ENCODE peak calls at places on chromosomes 1 and 21, in six cellular contexts. M is aorta, K is ovary, A is cardiac muscle cell, L is heart right ventricle, X is right atrium auricular region. B is an unnamed sample. For H3K9me3, the result is how much of the 10 kb centered on the place peaks cover.

GRCh38 chr1:58282623-58283022 is 263.9 kb downstream of the OMA1 start:
- DNase-seq in X (no peak), K (no peak), A (no peak), M (no peak), L (peak), B (no peak)

GRCh38 chr1:29679828-29680558 is 443.7 kb downstream of the PTPRU start:
- DNase-seq in M (no peak), A (no peak), K (no peak), X (peak), L (no peak), B (no peak)

GRCh38 chr21:25834376-25834775 is 99.6 kb downstream of the GABPA start:
- DNase-seq in X (no peak), M (no peak), A (no peak), K (no peak), L (no peak), B (no peak)

GRCh38 chr21:33813832-33814231 is 101.8 kb downstream of the ATP5PO start:
- DNase-seq in K (no peak), M (no peak), A (no peak), L (no peak), X (no peak), B (no peak)

GRCh38 chr1:21896652-21897532 is 40.2 kb downstream of the HSPG2 start:
- DNase-seq in M (peak), X (peak), K (peak), A (peak), L (peak), B (no peak)

GRCh38 chr1:35544976-35545375 is 12.2 kb downstream of the KIAA0319L start:
- DNase-seq in M (no peak), X (no peak), A (peak), L (peak), K (no peak), B (peak)

GRCh38 chr1:8169364-8170058 is 143.4 kb upstream of the ERRFI1 start:
- DNase-seq in A (peak), L (peak), X (peak), M (peak), K (peak), B (peak)

GRCh38 chr21:38567577-38568360 is 69.5 kb upstream of the ERG start:
- DNase-seq in K (no peak), X (no peak), A (peak), M (no peak), L (no peak), B (no peak)

GRCh38 chr1:205046870-205047269 is 3.9 kb downstream of the CNTN2 start:
- DNase-seq in L (no peak), X (no peak), M (no peak), A (no peak), K (no peak), B (no peak)

GRCh38 chr1:99886179-99886578 is 36.0 kb downstream of the AGL start:
- DNase-seq in K (no peak), L (no peak), X (no peak), A (no peak), M (no peak), B (no peak)

GRCh38 chr1:94298861-94299260 is 61.5 kb upstream of the ARHGAP29 start:
- DNase-seq in M (no peak), L (peak), K (no peak), X (peak), A (peak), B (no peak)

GRCh38 chr1:184315254-184315653 is 71.6 kb upstream of the C1orf21 start:
- DNase-seq in M (no peak), A (peak), K (no peak), L (no peak), X (no peak), B (no peak)

GRCh38 chr1:108346137-108346536 is 102.3 kb upstream of the NBPF4 start:
- DNase-seq in K (no peak), A (no peak), M (no peak), X (no peak), L (no peak), B (no peak)

GRCh38 chr21:25421327-25422028 is 185.8 kb downstream of the MRPL39 start:
- DNase-seq in K (no peak), X (no peak), A (peak), M (no peak), L (peak), B (no peak)

GRCh38 chr1:183546427-183546826 is 43.8 kb downstream of the NCF2 start:
- DNase-seq in A (no peak), M (no peak), X (no peak), L (no peak), K (no peak), B (no peak)

GRCh38 chr1:9437931-9438330 is 101.3 kb upstream of the SLC25A33 start:
- DNase-seq in M (peak), A (peak), L (peak), K (peak), X (peak), B (peak)

GRCh38 chr1:109723351-109723750 is 11.3 kb downstream of the GSTM5 start:
- DNase-seq in L (no peak), K (no peak), X (no peak), M (no peak), A (peak), B (no peak)

GRCh38 chr21:37700641-37701202 is 215.5 kb downstream of the KCNJ6 start:
- DNase-seq in K (no peak), M (no peak), L (peak), X (no peak), A (peak), B (no peak)

GRCh38 chr21:41769106-41769505 is 2.3 kb upstream of the RIPK4 start:
- DNase-seq in M (peak), K (no peak), A (no peak), L (no peak), X (no peak), B (no peak)

GRCh38 chr1:239432255-239432654 is 45.9 kb downstream of the CHRM3 start:
- DNase-seq in M (no peak), L (no peak), A (no peak), X (no peak), K (no peak), B (no peak)

GRCh38 chr1:45014403-45015028 is 2.5 kb downstream of the UROD start:
- DNase-seq in A (peak), M (peak), L (peak), X (peak), K (peak), B (peak)

GRCh38 chr1:91325456-91325855 is 79.2 kb downstream of the HFM1 start:
- DNase-seq in M (no peak), L (no peak), X (no peak), A (no peak), K (no peak), B (no peak)

GRCh38 chr1:172451002-172451443 is 7.2 kb upstream of the PIGC start:
- DNase-seq in L (no peak), A (peak), K (no peak), X (no peak), M (no peak), B (no peak)

DNA sequence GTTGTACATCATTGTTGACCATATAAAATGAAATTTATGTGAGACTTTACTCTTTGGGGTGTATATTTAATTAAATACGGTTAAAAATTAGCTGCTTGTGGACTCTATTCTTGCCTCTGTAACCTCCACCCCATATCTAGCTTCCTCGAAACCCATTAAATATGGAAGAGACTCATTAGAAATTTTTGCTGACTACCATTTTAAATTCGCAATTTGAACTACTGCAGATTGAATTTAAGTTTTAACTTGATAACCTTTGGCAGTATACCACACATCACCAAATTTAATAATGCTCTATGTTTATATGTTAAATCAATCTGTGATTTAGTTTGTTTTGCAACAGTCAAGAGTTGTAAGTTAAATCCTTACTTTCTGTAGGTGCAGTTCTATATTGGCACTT is 88.5 kb upstream of the QSOX1 start:
- DNase-seq in L (no peak), X (no peak), K (no peak), A (no peak), M (no peak), B (no peak)
- H3K9me3 ChIP-seq in L (under half), X (under half), K (under half), A (under half), M (under half), B (under half)

GRCh38 chr1:118989878-118990378 is 1.8 kb upstream of the TBX15 start:
- DNase-seq in X (no peak), A (no peak), M (no peak), L (no peak), K (no peak), B (no peak)
- H3K9me3 ChIP-seq in X (under half), A (under half), M (under half), L (under half), K (under half), B (under half)

GRCh38 chr21:17709266-17709611 is 96.5 kb upstream of the BTG3 start:
- DNase-seq in M (no peak), L (no peak), K (no peak), X (no peak), A (no peak), B (no peak)

GRCh38 chr21:17708541-17709265 is 96.0 kb upstream of the BTG3 start:
- DNase-seq in K (no peak), M (no peak), L (no peak), A (no peak), X (no peak), B (no peak)

GRCh38 chr21:17711896-17712295 is 99.2 kb upstream of the BTG3 start:
- DNase-seq in X (no peak), A (no peak), M (no peak), L (no peak), K (no peak), B (no peak)

DNA sequence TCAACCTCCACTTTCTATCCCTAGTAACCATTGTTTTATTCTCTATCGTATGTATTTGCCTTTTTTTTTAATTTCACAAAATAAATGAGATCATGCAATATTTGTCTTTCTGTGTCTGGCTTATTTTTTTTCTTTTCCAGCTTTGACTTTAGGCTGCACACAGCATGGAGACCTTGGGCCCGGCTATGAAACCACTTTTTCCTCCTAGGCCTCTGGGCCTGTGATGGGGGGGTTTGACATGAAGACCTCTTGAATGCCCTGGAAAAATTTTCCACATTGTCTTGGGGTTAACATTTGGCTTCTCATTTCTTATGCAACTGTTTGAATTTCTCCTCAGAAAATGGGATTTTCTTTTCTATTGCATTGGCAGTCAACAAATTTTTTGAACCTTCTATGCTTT is 100.2 kb upstream of the BTG3 start:
- DNase-seq in A (no peak), K (no peak), M (no peak), L (no peak), X (no peak), B (no peak)
- H3K9me3 ChIP-seq in A (under half), K (under half), M (under half), L (under half), X (under half), B (under half)

GRCh38 chr1:248015801-248016200 is 2.3 kb downstream of the OR2L5 start:
- DNase-seq in X (no peak), M (no peak), L (no peak), A (no peak), K (no peak), B (no peak)
- H3K9me3 ChIP-seq in X (under half), M (under half), L (under half), A (under half), K (under half), B (under half)

B was measured in left lung.